ENCODE peak calls at places on chromosomes 2 and 18, in five cellular contexts. I is heart right ventricle, Y is aorta, B is astrocyte of the spinal cord, K is EL. O is an unnamed sample.

GRCh38 chr2:240644171-240644651 is 18.9 kb downstream of the GPR35 start:
- DNase-seq in I (no peak), Y (peak; percentile 75), B (no peak), K (no peak), O (no peak)

GRCh38 chr2:60745761-60746160 is 10.3 kb upstream of the PAPOLG start:
- DNase-seq in I (no peak), Y (no peak), B (no peak), K (no peak), O (no peak)

GRCh38 chr2:37916512-37917082 is 8.5 kb upstream of the RMDN2 start:
- DNase-seq in I (peak; percentile 39), Y (no peak), B (peak; percentile 95), K (peak; percentile 72), O (peak; percentile 78)

GRCh38 chr2:197145471-197146056 is 165.0 kb downstream of the ANKRD44 start:
- DNase-seq in I (no peak), Y (no peak), B (no peak), K (no peak), O (no peak)

GRCh38 chr2:113158884-113159553 is 14.8 kb upstream of the PSD4 start:
- DNase-seq in I (no peak), Y (no peak), B (peak; percentile 39), K (peak; percentile 17), O (no peak)

GRCh38 chr2:38754049-38754448 is 2.9 kb upstream of the SRSF7 start:
- DNase-seq in I (no peak), Y (no peak), B (no peak), K (no peak), O (no peak)

GRCh38 chr18:10041180-10041579 is 127.4 kb downstream of the VAPA start:
- DNase-seq in I (no peak), Y (no peak), B (peak; percentile 55), K (no peak), O (no peak)

GRCh38 chr2:59196511-59196910 is 955.4 kb upstream of the FANCL start:
- DNase-seq in I (no peak), Y (no peak), B (peak; percentile 75), K (peak; percentile 5), O (no peak)

GRCh38 chr2:16048466-16048865 is 108.1 kb downstream of the MYCN start:
- DNase-seq in I (no peak), Y (no peak), B (no peak), K (no peak), O (no peak)